ENCODE peak calls at places on chromosome 10, in nine cellular contexts. One of them, this sample, is unnamed.
A peak's percentile ranks its signal among the peaks of the same experiment; 100 is the strongest.

GRCh38 chr10:48535416-48536225 is 69.3 kb downstream of the ARHGAP22 start:
- DNase-seq in GM06990: no peak
- DNase-seq in HEK293T: no peak
- DNase-seq in midbrain: no peak
- DNase-seq in AG08395: no peak
- DNase-seq in pons: no peak
- DNase-seq in activated CD4-positive, CD25-positive, alpha-beta regulatory T cell treated with anti-CD3 and anti-CD28 coated beads, Interleukin-2, amount 50 U/mL, for 72 hours: no peak
- DNase-seq in body of pancreas: no peak
- DNase-seq in GM12865: no peak
- DNase-seq in this sample: no peak

GRCh38 chr10:130799532-130799931 is 512.0 kb downstream of the TCERG1L start:
- DNase-seq in pons: no peak
- DNase-seq in HEK293T: no peak
- DNase-seq in activated CD4-positive, CD25-positive, alpha-beta regulatory T cell treated with anti-CD3 and anti-CD28 coated beads, Interleukin-2, amount 50 U/mL, for 72 hours: no peak
- DNase-seq in body of pancreas: no peak
- DNase-seq in midbrain: no peak
- DNase-seq in AG08395: no peak
- DNase-seq in GM06990: no peak
- DNase-seq in GM12865: no peak
- DNase-seq in this sample: no peak

GRCh38 chr10:105718207-105718995 is 1077.3 kb downstream of the SORCS3 start:
- DNase-seq in pons: no peak
- DNase-seq in midbrain: no peak
- DNase-seq in GM12865: peak; percentile 6
- DNase-seq in HEK293T: no peak
- DNase-seq in body of pancreas: peak; percentile 21
- DNase-seq in GM06990: no peak
- DNase-seq in AG08395: no peak
- DNase-seq in activated CD4-positive, CD25-positive, alpha-beta regulatory T cell treated with anti-CD3 and anti-CD28 coated beads, Interleukin-2, amount 50 U/mL, for 72 hours: no peak
- DNase-seq in this sample: peak; percentile 68

GRCh38 chr10:30062582-30062981 is 3.2 kb upstream of the JCAD start:
- DNase-seq in pons: no peak
- DNase-seq in body of pancreas: no peak
- DNase-seq in HEK293T: no peak
- DNase-seq in GM12865: no peak
- DNase-seq in AG08395: no peak
- DNase-seq in midbrain: no peak
- DNase-seq in activated CD4-positive, CD25-positive, alpha-beta regulatory T cell treated with anti-CD3 and anti-CD28 coated beads, Interleukin-2, amount 50 U/mL, for 72 hours: no peak
- DNase-seq in GM06990: no peak
- DNase-seq in this sample: no peak

GRCh38 chr10:119349937-119350513 is 142.7 kb downstream of the GRK5 start:
- DNase-seq in GM12865: no peak
- DNase-seq in HEK293T: no peak
- DNase-seq in GM06990: no peak
- DNase-seq in activated CD4-positive, CD25-positive, alpha-beta regulatory T cell treated with anti-CD3 and anti-CD28 coated beads, Interleukin-2, amount 50 U/mL, for 72 hours: no peak
- DNase-seq in pons: no peak
- DNase-seq in body of pancreas: no peak
- DNase-seq in AG08395: no peak
- DNase-seq in midbrain: no peak
- DNase-seq in this sample: no peak

GRCh38 chr10:49379596-49380410 is 16.1 kb downstream of the DRGX start:
- DNase-seq in HEK293T: peak; percentile 62
- DNase-seq in activated CD4-positive, CD25-positive, alpha-beta regulatory T cell treated with anti-CD3 and anti-CD28 coated beads, Interleukin-2, amount 50 U/mL, for 72 hours: no peak
- DNase-seq in midbrain: no peak
- DNase-seq in GM06990: no peak
- DNase-seq in GM12865: peak; percentile 39
- DNase-seq in AG08395: peak; percentile 23
- DNase-seq in pons: no peak
- DNase-seq in body of pancreas: no peak
- DNase-seq in this sample: peak; percentile 27

GRCh38 chr10:98446121-98446655 is 547 bp downstream of the HPS1 start:
- DNase-seq in activated CD4-positive, CD25-positive, alpha-beta regulatory T cell treated with anti-CD3 and anti-CD28 coated beads, Interleukin-2, amount 50 U/mL, for 72 hours: no peak
- DNase-seq in midbrain: peak; percentile 14
- DNase-seq in body of pancreas: peak; percentile 34
- DNase-seq in GM12865: peak; percentile 47
- DNase-seq in AG08395: peak; percentile 49
- DNase-seq in GM06990: no peak
- DNase-seq in pons: peak; percentile 35
- DNase-seq in HEK293T: peak; percentile 59
- DNase-seq in this sample: peak; percentile 71

GRCh38 chr10:75019360-75019759 is 92.1 kb upstream of the SAMD8 start:
- DNase-seq in body of pancreas: no peak
- DNase-seq in GM06990: no peak
- DNase-seq in AG08395: peak; percentile 21
- DNase-seq in midbrain: peak; percentile 38
- DNase-seq in HEK293T: no peak
- DNase-seq in GM12865: peak; percentile 60
- DNase-seq in pons: peak; percentile 71
- DNase-seq in activated CD4-positive, CD25-positive, alpha-beta regulatory T cell treated with anti-CD3 and anti-CD28 coated beads, Interleukin-2, amount 50 U/mL, for 72 hours: no peak
- DNase-seq in this sample: peak; percentile 63

GRCh38 chr10:28991738-28992270 is 297.1 kb upstream of the LYZL1 start:
- DNase-seq in midbrain: no peak
- DNase-seq in HEK293T: peak; percentile 53
- DNase-seq in activated CD4-positive, CD25-positive, alpha-beta regulatory T cell treated with anti-CD3 and anti-CD28 coated beads, Interleukin-2, amount 50 U/mL, for 72 hours: no peak
- DNase-seq in GM12865: peak; percentile 35
- DNase-seq in body of pancreas: peak; percentile 40
- DNase-seq in GM06990: no peak
- DNase-seq in AG08395: peak; percentile 37
- DNase-seq in pons: peak; percentile 7
- DNase-seq in this sample: peak; percentile 65